ENCODE peak calls at places on chromosomes 12 and 14, in five cellular contexts. V is H9, X is ACHN, D is M059J, A is NCI-H2171 treated with DMSO at 0.1 percent for 48 hours. F is an unnamed sample.

GRCh38 chr12:73240110-73240509 is 967.9 kb downstream of the TRHDE start:
- DNase-seq in V (no peak), X (no peak), D (no peak), A (no peak), F (no peak)

GRCh38 chr12:104930388-104931326 is 27.4 kb downstream of the SLC41A2 start:
- DNase-seq in V (no peak), X (peak), D (peak), A (no peak), F (peak)

GRCh38 chr12:119788783-119789182 is 88.3 kb downstream of the CIT start:
- DNase-seq in V (no peak), X (no peak), D (peak), A (no peak), F (peak)

GRCh38 chr12:1277905-1278304 is 286.9 kb downstream of the ERC1 start:
- DNase-seq in V (no peak), X (no peak), D (no peak), A (peak), F (no peak)

GRCh38 chr14:23186913-23187654 is 3.6 kb upstream of the SLC7A8 start:
- DNase-seq in V (no peak), X (peak), D (peak), A (peak), F (peak)

GRCh38 chr14:22977684-22978486 is 4.5 kb downstream of the AJUBA start:
- DNase-seq in V (peak), X (peak), D (peak), A (peak), F (peak)

GRCh38 chr12:57610553-57611115 is 601 bp upstream of the ARHGEF25 start:
- DNase-seq in V (no peak), X (no peak), D (no peak), A (peak), F (no peak)

GRCh38 chr12:6254491-6254890 is 54.3 kb downstream of the CD9 start:
- DNase-seq in V (no peak), X (no peak), D (no peak), A (no peak), F (no peak)

GRCh38 chr12:12533238-12533829 is 29.3 kb downstream of the DUSP16 start:
- DNase-seq in V (no peak), X (no peak), D (no peak), A (peak), F (no peak)

GRCh38 chr12:6084261-6084968 is 40.1 kb downstream of the VWF start:
- DNase-seq in V (peak), X (peak), D (peak), A (no peak), F (no peak)

GRCh38 chr14:76977793-76978730 is 50.4 kb downstream of the IRF2BPL start:
- DNase-seq in V (no peak), X (no peak), D (no peak), A (peak), F (no peak)

GRCh38 chr14:51521764-51522163 is 129.9 kb upstream of the FRMD6 start:
- DNase-seq in V (no peak), X (no peak), D (no peak), A (no peak), F (no peak)

GRCh38 chr14:78253986-78254385 is 83.8 kb downstream of the NRXN3 start:
- DNase-seq in V (no peak), X (peak), D (peak), A (no peak), F (no peak)

GRCh38 chr12:107359382-107359781 is 266.0 kb upstream of the CRY1 start:
- DNase-seq in V (no peak), X (peak), D (peak), A (no peak), F (no peak)

GRCh38 chr12:65557425-65558167 is 266.7 kb upstream of the HMGA2 start:
- DNase-seq in V (no peak), X (no peak), D (peak), A (no peak), F (no peak)